ENCODE peak calls at places on chromosomes 6 and 20, in six cellular contexts. O is A549, S is ovary, R is GM12878, D is esophagus muscularis mucosa, J is HepG2. P is an unnamed sample.

GRCh38 chr6:170179925-170180324 is 111.0 kb downstream of the DLL1 start:
- DNase-seq in D (peak; percentile 78), S (peak; percentile 27), O (no peak), R (no peak), J (no peak), P (no peak)

GRCh38 chr6:69957990-69958559 is 91.7 kb downstream of the COL19A1 start:
- DNase-seq in R (no peak), D (no peak), S (no peak), O (no peak), J (no peak), P (no peak)

GRCh38 chr6:100300221-100300736 is 164.4 kb downstream of the SIM1 start:
- DNase-seq in S (no peak), R (no peak), D (no peak), O (peak; percentile 59), J (peak; percentile 71), P (no peak)

GRCh38 chr20:59412896-59413295 is 112.5 kb downstream of the EDN3 start:
- DNase-seq in O (no peak), D (no peak), S (no peak), R (no peak), J (no peak), P (no peak)

GRCh38 chr6:33786736-33787135 is 2.2 kb downstream of the LEMD2 start:
- DNase-seq in J (no peak), S (no peak), D (no peak), O (no peak), R (no peak), P (no peak)

GRCh38 chr6:74826318-74826717 is 379.5 kb downstream of the COL12A1 start:
- DNase-seq in S (no peak), O (no peak), D (no peak), J (no peak), R (no peak), P (no peak)

GRCh38 chr20:33685328-33686007 is 717 bp downstream of the E2F1 start:
- DNase-seq in R (peak; percentile 62), S (no peak), J (peak; percentile 71), D (no peak), O (no peak), P (no peak)

GRCh38 chr6:149176971-149177667 is 140.4 kb upstream of the TAB2 start:
- DNase-seq in O (no peak), J (peak; percentile 84), D (no peak), S (no peak), R (no peak), P (no peak)

GRCh38 chr6:119526609-119527605 is 177.3 kb upstream of the MAN1A1 start:
- DNase-seq in J (no peak), D (no peak), R (no peak), O (no peak), S (no peak), P (no peak)

GRCh38 chr6:162363757-162364156 is 363.8 kb downstream of the PRKN start:
- DNase-seq in R (no peak), O (no peak), D (no peak), J (peak; percentile 20), S (no peak), P (no peak)

GRCh38 chr20:63738687-63739128 is 868 bp upstream of the SLC2A4RG start:
- DNase-seq in O (no peak), R (no peak), D (no peak), J (peak; percentile 71), S (peak; percentile 74), P (peak; percentile 31)

GRCh38 chr20:51639206-51639832 is 96.8 kb upstream of the NFATC2 start:
- DNase-seq in O (peak; percentile 74), D (no peak), S (peak; percentile 83), J (peak; percentile 75), R (no peak), P (peak; percentile 91)

GRCh38 chr20:40073535-40074111 is 615.4 kb downstream of the MAFB start:
- DNase-seq in D (no peak), R (no peak), O (no peak), S (no peak), J (no peak), P (no peak)

GRCh38 chr20:12594410-12595130 is 414.2 kb upstream of the SPTLC3 start:
- DNase-seq in S (no peak), R (no peak), J (peak; percentile 13), O (peak; percentile 4), D (no peak), P (no peak)

GRCh38 chr20:5072756-5073153 is 47.0 kb downstream of the PCNA start:
- DNase-seq in S (no peak), O (no peak), J (no peak), R (no peak), D (no peak), P (no peak)

GRCh38 chr6:170157567-170158218 is 133.2 kb downstream of the DLL1 start:
- DNase-seq in D (no peak), R (no peak), O (no peak), J (no peak), S (peak; percentile 17), P (no peak)

GRCh38 chr6:35236223-35236622 is 22.5 kb downstream of the SCUBE3 start:
- DNase-seq in D (no peak), S (no peak), O (no peak), J (no peak), R (no peak), P (no peak)

GRCh38 chr6:7201732-7202541 is 94.2 kb downstream of the RREB1 start:
- DNase-seq in J (no peak), O (no peak), R (peak; percentile 82), D (no peak), S (no peak), P (no peak)

GRCh38 chr6:124536157-124536556 is 426.1 kb upstream of the RNF217 start:
- DNase-seq in J (no peak), R (no peak), S (no peak), O (no peak), D (no peak), P (no peak)

GRCh38 chr20:63092660-63093215 is 86.0 kb upstream of the BHLHE23 start:
- DNase-seq in D (no peak), S (peak; percentile 12), J (no peak), R (no peak), O (no peak), P (no peak)

GRCh38 chr20:35604444-35604750 is 11.2 kb upstream of the SPAG4 start:
- DNase-seq in R (no peak), D (no peak), S (no peak), O (no peak), J (peak; percentile 70), P (no peak)

GRCh38 chr20:35273449-35274171 is 4.3 kb downstream of the MMP24OS start:
- DNase-seq in O (no peak), R (no peak), D (no peak), S (no peak), J (no peak), P (no peak)

GRCh38 chr6:69942485-69942884 is 76.1 kb downstream of the COL19A1 start:
- DNase-seq in D (no peak), R (no peak), J (no peak), S (no peak), O (no peak), P (no peak)

GRCh38 chr6:16244869-16245451 is 6.6 kb downstream of the GMPR start:
- DNase-seq in D (no peak), R (no peak), O (no peak), J (no peak), S (no peak), P (no peak)

GRCh38 chr6:157481189-157481864 is 100.3 kb downstream of the ZDHHC14 start:
- DNase-seq in J (no peak), R (no peak), D (no peak), S (no peak), O (no peak), P (no peak)
- TF ChIP-seq EP300 in J (no peak), R (no peak), D (no peak), S (no peak), O (no peak), P (no peak)

GRCh38 chr6:129678463-129678862 is 31.5 kb downstream of the ARHGAP18 start:
- DNase-seq in D (no peak), J (no peak), S (no peak), O (no peak), R (no peak), P (no peak)
- H3K4me1 ChIP-seq in D (no peaks in the 10 kb centered on the region), J (peaks cover 97% of the 10 kb centered on the region), S (no peaks in the 10 kb centered on the region), O (peaks cover 58% of the 10 kb centered on the region), R (peaks cover 27% of the 10 kb centered on the region), P (peaks cover 41% of the 10 kb centered on the region)

DNA sequence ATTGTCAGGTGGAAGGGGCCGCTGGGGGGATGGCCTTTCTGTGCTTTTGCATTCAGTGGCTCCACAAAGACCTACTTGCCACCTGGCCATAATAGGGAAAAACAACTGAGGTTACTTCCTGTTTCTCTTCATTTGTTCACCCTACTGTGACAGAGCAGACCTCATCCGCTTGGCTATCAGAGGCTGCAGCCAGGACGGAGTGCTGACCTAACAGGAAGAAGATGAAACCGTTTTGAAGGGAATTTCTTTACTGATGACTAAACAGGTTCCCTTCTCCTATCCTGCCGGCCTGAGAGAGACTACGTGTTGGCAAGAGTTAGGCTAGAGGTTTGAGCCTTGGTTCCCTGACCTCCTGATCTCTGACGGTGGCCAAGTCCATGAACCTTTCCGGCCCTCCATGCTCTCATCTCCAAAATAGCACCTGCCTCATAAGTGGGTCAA is 21.3 kb downstream of the PRR18 start:
- DNase-seq in S (no peak), D (no peak), O (no peak), J (no peak), R (peak; percentile 83), P (no peak)
- TF ChIP-seq EP300 in S (no peak), D (no peak), O (no peak), J (no peak), R (no peak), P (no peak)

GRCh38 chr6:31285496-31285895 is 13.6 kb upstream of the HLA-C start:
- DNase-seq in R (no peak), S (no peak), D (no peak), J (no peak), O (no peak), P (no peak)

GRCh38 chr6:31285982-31286381 is 14.1 kb upstream of the HLA-C start:
- DNase-seq in R (no peak), S (no peak), D (no peak), O (no peak), J (no peak), P (no peak)

GRCh38 chr6:31293343-31293742 is 21.5 kb upstream of the HLA-C start:
- DNase-seq in J (peak; percentile 32), O (no peak), R (no peak), D (no peak), S (no peak), P (no peak)

GRCh38 chr6:31287621-31288020 is 15.7 kb upstream of the HLA-C start:
- DNase-seq in O (no peak), J (no peak), D (no peak), S (no peak), R (no peak), P (no peak)
- H3K4me1 ChIP-seq in O (no peaks in the 10 kb centered on the region), J (no peaks in the 10 kb centered on the region), D (no peaks in the 10 kb centered on the region), S (no peaks in the 10 kb centered on the region), R (no peaks in the 10 kb centered on the region), P (no peaks in the 10 kb centered on the region)

GRCh38 chr6:2721219-2721618 is 29.5 kb downstream of the MYLK4 start:
- DNase-seq in D (no peak), O (no peak), R (no peak), S (no peak), J (no peak), P (no peak)
- TF ChIP-seq EP300 in D (no peak), O (no peak), R (no peak), S (no peak), J (no peak), P (no peak)